ENCODE peak calls at places on chromosomes 2 and 18, in nine cellular contexts. E is left cardiac atrium, I is AG04450, T is choroid plexus epithelial cell, F is neural progenitor cell, R is amygdala, D is small intestine, C is MM.1S, S is SJSA1. O is an unnamed sample.

GRCh38 chr2:6960659-6961058 is 43.4 kb downstream of the RNF144A start:
- DNase-seq in C (no peak), F (no peak), T (peak), E (no peak), R (no peak), S (no peak), I (no peak), D (no peak), O (no peak)

GRCh38 chr18:62844850-62845643 is 129.7 kb downstream of the PHLPP1 start:
- DNase-seq in T (no peak), S (no peak), D (no peak), R (no peak), C (peak), F (no peak), I (no peak), E (no peak), O (no peak)

GRCh38 chr18:50468802-50469201 is 91.1 kb upstream of the MAPK4 start:
- DNase-seq in E (no peak), D (no peak), R (no peak), T (no peak), S (no peak), I (no peak), C (no peak), F (no peak), O (no peak)

GRCh38 chr2:11907178-11907577 is 160.7 kb downstream of the LPIN1 start:
- DNase-seq in C (no peak), I (no peak), D (no peak), S (no peak), R (no peak), F (no peak), T (no peak), E (no peak), O (no peak)

GRCh38 chr2:241637233-241638062 is at the start of gene ATG4B:
- DNase-seq in E (peak), T (peak), I (no peak), F (peak), S (peak), C (peak), R (peak), D (peak), O (peak)

GRCh38 chr2:222448806-222449205 is 24.5 kb downstream of the SGPP2 start:
- DNase-seq in D (peak), I (peak), C (no peak), R (no peak), T (peak), S (no peak), E (peak), F (no peak), O (peak)

GRCh38 chr2:129379411-129379810 is 600.1 kb upstream of the RAB6C start:
- DNase-seq in F (no peak), R (no peak), D (no peak), C (no peak), E (no peak), I (no peak), T (no peak), S (no peak), O (no peak)

GRCh38 chr2:69798909-69799526 is 30.4 kb upstream of the GMCL1 start:
- DNase-seq in R (no peak), I (peak), D (peak), S (peak), C (peak), F (peak), T (peak), E (no peak), O (no peak)

GRCh38 chr2:239831272-239831731 is 193.8 kb downstream of the NDUFA10 start:
- DNase-seq in D (no peak), R (no peak), F (peak), C (no peak), E (no peak), I (no peak), S (peak), T (no peak), O (no peak)

GRCh38 chr2:15708865-15709820 is 117.5 kb downstream of the DDX1 start:
- DNase-seq in T (no peak), E (peak), R (no peak), S (no peak), D (no peak), F (no peak), C (no peak), I (no peak), O (no peak)

GRCh38 chr2:185793532-185794073 is 55.0 kb downstream of the FSIP2 start:
- DNase-seq in S (no peak), I (no peak), R (no peak), T (no peak), D (no peak), C (no peak), F (no peak), E (no peak), O (no peak)

GRCh38 chr2:111671426-111672150 is 212.4 kb downstream of the ANAPC1 start:
- DNase-seq in T (peak), D (no peak), F (no peak), S (no peak), C (peak), I (no peak), E (peak), R (no peak), O (no peak)

O was measured in AG04449.